ENCODE peak calls at places on chromosomes 4 and X, in five cellular contexts. N, B, E, U and W are unnamed samples.

GRCh38 chr4:8940792-8941491 is 69.3 kb upstream of the HMX1 start:
- DNase-seq in N (no peak), B (no peak), E (peak), U (no peak), W (no peak)

GRCh38 chrX:3962511-3963350 is 249.3 kb upstream of the PRKX start:
- DNase-seq in N (no peak), B (peak), E (no peak), U (no peak), W (no peak)

GRCh38 chrX:8868070-8868795 is 67.0 kb upstream of the FAM9A start:
- DNase-seq in N (no peak), B (no peak), E (no peak), U (no peak), W (no peak)

GRCh38 chr4:146435962-146436361 is 85.8 kb downstream of the SLC10A7 start:
- DNase-seq in N (no peak), B (no peak), E (no peak), U (no peak), W (no peak)

GRCh38 chr4:24878256-24879016 is 34.4 kb downstream of the CCDC149 start:
- DNase-seq in N (no peak), B (no peak), E (peak), U (no peak), W (no peak)

GRCh38 chr4:169383724-169384123 is 113.0 kb upstream of the SH3RF1 start:
- DNase-seq in N (no peak), B (no peak), E (no peak), U (no peak), W (no peak)

GRCh38 chrX:6941041-6941440 is 206.5 kb upstream of the STS start:
- DNase-seq in N (no peak), B (no peak), E (no peak), U (no peak), W (no peak)

GRCh38 chr4:8015512-8015911 is 75.9 kb upstream of the AFAP1 start:
- DNase-seq in N (no peak), B (peak), E (no peak), U (no peak), W (no peak)

GRCh38 chrX:53723381-53723780 is 36.9 kb upstream of the HUWE1 start:
- DNase-seq in N (no peak), B (no peak), E (no peak), U (no peak), W (no peak)

GRCh38 chr4:86496094-86497060 is 97.7 kb upstream of the PTPN13 start:
- DNase-seq in N (peak), B (peak), E (peak), U (peak), W (peak)

GRCh38 chr4:18813771-18814170 is 792.2 kb upstream of the LCORL start:
- DNase-seq in N (no peak), B (no peak), E (no peak), U (no peak), W (no peak)

GRCh38 chrX:38987135-38987780 is 186.0 kb downstream of the MID1IP1 start:
- DNase-seq in N (no peak), B (no peak), E (no peak), U (no peak), W (no peak)